ENCODE peak calls at places on chromosomes 11 and 22, in nine cellular contexts. S is HS-27A; Z is fibroblast of lung; R is stimulated activated CD4-positive, alpha-beta T cell treated with anti-CD3 and anti-CD28 coated beads, Interleukin-1b, Interleukin-23, amount 100 ng/mL, for 1 hour; Y is neural crest cell; X is Peyer's patch; G is GM12865; K is chondrocyte; O is astrocyte of the cerebellum. D is an unnamed sample.

GRCh38 chr11:2778630-2779498 is 79.1 kb upstream of the KCNQ1OT1 start:
- DNase-seq in O (no peak), S (no peak), K (peak; percentile 93), Z (peak; percentile 81), Y (peak; percentile 20), X (peak; percentile 15), G (peak; percentile 80), R (no peak), D (peak; percentile 29)

GRCh38 chr11:107583629-107584195 is 7.2 kb upstream of the ELMOD1 start:
- DNase-seq in R (no peak), X (no peak), G (no peak), O (no peak), S (no peak), Y (no peak), Z (no peak), K (no peak), D (no peak)

GRCh38 chr11:127587511-127587910 is 586.9 kb upstream of the KIRREL3 start:
- DNase-seq in K (no peak), S (no peak), Y (no peak), O (no peak), G (no peak), R (no peak), Z (no peak), X (no peak), D (no peak)

GRCh38 chr22:39148727-39149535 is 3.5 kb downstream of the CBX7 start:
- DNase-seq in Y (no peak), X (peak; percentile 64), S (no peak), O (no peak), Z (no peak), K (no peak), R (no peak), G (peak; percentile 92), D (peak; percentile 35)

GRCh38 chr22:32753591-32753990 is 47.9 kb upstream of the TIMP3 start:
- DNase-seq in S (no peak), G (no peak), K (no peak), R (no peak), X (no peak), O (no peak), Y (no peak), Z (no peak), D (no peak)

GRCh38 chr11:79019981-79020380 is 420.8 kb downstream of the TENM4 start:
- DNase-seq in R (no peak), O (no peak), Y (no peak), S (no peak), G (no peak), Z (no peak), X (no peak), K (no peak), D (no peak)

GRCh38 chr22:49483281-49483905 is 344.3 kb downstream of the BRD1 start:
- DNase-seq in K (no peak), G (no peak), S (no peak), Z (no peak), Y (no peak), X (no peak), R (no peak), O (no peak), D (no peak)

GRCh38 chr22:28426346-28427132 is 253.1 kb downstream of the TTC28 start:
- DNase-seq in X (no peak), Z (no peak), K (no peak), O (no peak), Y (no peak), G (no peak), S (no peak), R (no peak), D (no peak)

GRCh38 chr11:10460611-10461275 is 5.7 kb downstream of the AMPD3 start:
- DNase-seq in Y (no peak), R (no peak), K (no peak), Z (no peak), G (peak; percentile 43), X (no peak), S (no peak), O (no peak), D (no peak)

GRCh38 chr22:17303840-17304779 is 65.2 kb upstream of the CECR2 start:
- DNase-seq in Y (no peak), Z (no peak), S (no peak), R (peak; percentile 4), K (no peak), O (no peak), G (peak; percentile 82), X (peak; percentile 33), D (no peak)

D was measured in Caco-2.